ENCODE peak calls at places on chromosome 16, in seven cellular contexts. V is mucosa of descending colon, I is BE2C, H is WTC11, J is bronchial epithelial cell, S is sigmoid colon, B is GM06990. Y is an unnamed sample.

GRCh38 chr16:75256871-75257343 is 5.5 kb upstream of the BCAR1 start:
- DNase-seq in J (no peak), S (peak), B (no peak), H (peak), V (no peak), I (peak), Y (no peak)

GRCh38 chr16:87740909-87741424 is 24.8 kb downstream of the KLHDC4 start:
- DNase-seq in B (no peak), V (no peak), J (no peak), I (no peak), H (no peak), S (no peak), Y (no peak)

GRCh38 chr16:88088161-88088581 is 136.9 kb downstream of the BANP start:
- DNase-seq in V (peak), J (no peak), B (no peak), H (no peak), I (no peak), S (peak), Y (no peak)

GRCh38 chr16:79211581-79211980 is 389.0 kb downstream of the MAF start:
- DNase-seq in B (no peak), S (no peak), V (no peak), I (no peak), J (no peak), H (no peak), Y (no peak)

GRCh38 chr16:22327446-22327775 is 30.2 kb downstream of the POLR3E start:
- DNase-seq in V (no peak), J (no peak), H (no peak), B (no peak), I (no peak), S (no peak), Y (no peak)

GRCh38 chr16:11658896-11659708 is 9.2 kb upstream of the SNN start:
- DNase-seq in I (no peak), V (no peak), B (no peak), H (no peak), J (peak), S (no peak), Y (no peak)

GRCh38 chr16:84509032-84509950 is 4.8 kb upstream of the MEAK7 start:
- DNase-seq in V (no peak), S (peak), I (no peak), J (no peak), H (peak), B (no peak), Y (no peak)

GRCh38 chr16:19346335-19346922 is 60.9 kb downstream of the CLEC19A start:
- DNase-seq in J (no peak), V (no peak), I (no peak), B (no peak), H (no peak), S (no peak), Y (no peak)

GRCh38 chr16:3112058-3112880 is at the start of gene ZNF205:
- DNase-seq in S (peak), J (peak), I (peak), V (peak), B (no peak), H (peak), Y (no peak)

GRCh38 chr16:31455601-31456314 is 3.5 kb upstream of the ARMC5 start:
- DNase-seq in J (no peak), H (peak), V (no peak), B (no peak), I (peak), S (peak), Y (no peak)

GRCh38 chr16:13426279-13426678 is 493.7 kb upstream of the ERCC4 start:
- DNase-seq in S (no peak), J (no peak), V (no peak), H (peak), I (no peak), B (no peak), Y (no peak)

GRCh38 chr16:62190426-62190825 is 154.2 kb upstream of the CDH8 start:
- DNase-seq in B (no peak), I (no peak), H (no peak), V (no peak), J (peak), S (no peak), Y (no peak)

GRCh38 chr16:1781758-1782407 is 488 bp downstream of the SPSB3 start:
- DNase-seq in I (peak), S (no peak), H (peak), J (peak), V (no peak), B (peak), Y (no peak)

GRCh38 chr16:70438325-70438982 is 446 bp downstream of the ST3GAL2 start:
- DNase-seq in I (peak), V (peak), S (no peak), B (no peak), H (peak), J (no peak), Y (no peak)

GRCh38 chr16:85005278-85006069 is 5.9 kb downstream of the ZDHHC7 start:
- DNase-seq in J (peak), V (peak), H (no peak), B (no peak), I (no peak), S (peak), Y (no peak)

GRCh38 chr16:80816372-80816771 is 12.0 kb upstream of the CDYL2 start:
- DNase-seq in B (no peak), H (no peak), S (no peak), J (no peak), I (no peak), V (no peak), Y (no peak)

GRCh38 chr16:11497851-11498289 is 88.8 kb downstream of the LITAF start:
- DNase-seq in V (no peak), S (no peak), I (no peak), H (no peak), J (peak), B (no peak), Y (no peak)

GRCh38 chr16:16162591-16162990 is 60.7 kb downstream of the ABCC6 start:
- DNase-seq in B (no peak), H (no peak), J (no peak), S (no peak), V (no peak), I (no peak), Y (no peak)

GRCh38 chr16:84329016-84329415 is 34.3 kb downstream of the WFDC1 start:
- DNase-seq in V (no peak), B (no peak), I (no peak), H (no peak), J (no peak), S (peak), Y (no peak)

GRCh38 chr16:29745853-29746345 is at the start of gene C16orf54:
- DNase-seq in I (no peak), H (no peak), S (peak), B (peak), V (peak), J (no peak), Y (peak)

GRCh38 chr16:22278841-22279240 is 18.4 kb upstream of the POLR3E start:
- DNase-seq in J (no peak), I (no peak), H (peak), B (no peak), S (no peak), V (no peak), Y (no peak)

GRCh38 chr16:48526058-48526957 is 83.7 kb downstream of the N4BP1 start:
- DNase-seq in V (peak), B (no peak), J (peak), I (no peak), H (peak), S (peak), Y (no peak)

GRCh38 chr16:56207421-56207820 is 16.1 kb downstream of the GNAO1 start:
- DNase-seq in B (no peak), I (no peak), V (no peak), J (no peak), S (no peak), H (no peak), Y (no peak)

GRCh38 chr16:2086812-2087425 is 39.1 kb downstream of the TSC2 start:
- DNase-seq in I (no peak), B (no peak), J (no peak), V (no peak), H (no peak), S (no peak), Y (no peak)

GRCh38 chr16:30183961-30184429 is 593 bp downstream of the CORO1A start:
- DNase-seq in B (peak), I (no peak), J (no peak), S (peak), H (no peak), V (peak), Y (peak)

GRCh38 chr16:88461291-88462269 is 8.5 kb downstream of the ZFPM1 start:
- DNase-seq in I (no peak), B (no peak), V (no peak), J (no peak), H (peak), S (no peak), Y (no peak)

GRCh38 chr16:10629592-10629963 is 49.2 kb upstream of the EMP2 start:
- DNase-seq in H (peak), V (peak), I (no peak), J (no peak), S (no peak), B (no peak), Y (no peak)

GRCh38 chr16:89431158-89431584 is 59.2 kb downstream of the ANKRD11 start:
- DNase-seq in S (peak), H (no peak), V (peak), I (no peak), J (peak), B (no peak), Y (no peak)

GRCh38 chr16:68921654-68922053 is 78.3 kb downstream of the TANGO6 start:
- DNase-seq in H (no peak), I (no peak), J (peak), S (no peak), B (no peak), V (no peak), Y (no peak)

GRCh38 chr16:2226245-2226793 is 2.9 kb downstream of the E4F1 start:
- DNase-seq in S (no peak), V (peak), B (no peak), J (no peak), I (no peak), H (no peak), Y (no peak)

GRCh38 chr16:50103764-50104163 is 38.0 kb downstream of the HEATR3 start:
- DNase-seq in H (no peak), B (no peak), I (no peak), J (peak), S (no peak), V (no peak), Y (no peak)

GRCh38 chr16:12016166-12016947 is 39.8 kb downstream of the SNX29 start:
- DNase-seq in S (no peak), V (no peak), H (no peak), I (no peak), B (no peak), J (peak), Y (no peak)

GRCh38 chr16:29805232-29806095 is 865 bp upstream of the MAZ start:
- DNase-seq in I (peak), H (peak), S (peak), B (peak), J (peak), V (peak), Y (peak)

GRCh38 chr16:71479420-71479819 is 9.7 kb downstream of the ZNF19 start:
- DNase-seq in J (peak), I (peak), B (no peak), H (peak), V (peak), S (no peak), Y (no peak)

GRCh38 chr16:55515110-55515509 is 6.2 kb downstream of the LPCAT2 start:
- DNase-seq in H (no peak), S (no peak), B (no peak), J (peak), V (no peak), I (no peak), Y (no peak)

GRCh38 chr16:4733211-4733742 is 794 bp downstream of the ANKS3 start:
- DNase-seq in I (no peak), V (no peak), B (no peak), J (no peak), S (no peak), H (no peak), Y (no peak)

DNA sequence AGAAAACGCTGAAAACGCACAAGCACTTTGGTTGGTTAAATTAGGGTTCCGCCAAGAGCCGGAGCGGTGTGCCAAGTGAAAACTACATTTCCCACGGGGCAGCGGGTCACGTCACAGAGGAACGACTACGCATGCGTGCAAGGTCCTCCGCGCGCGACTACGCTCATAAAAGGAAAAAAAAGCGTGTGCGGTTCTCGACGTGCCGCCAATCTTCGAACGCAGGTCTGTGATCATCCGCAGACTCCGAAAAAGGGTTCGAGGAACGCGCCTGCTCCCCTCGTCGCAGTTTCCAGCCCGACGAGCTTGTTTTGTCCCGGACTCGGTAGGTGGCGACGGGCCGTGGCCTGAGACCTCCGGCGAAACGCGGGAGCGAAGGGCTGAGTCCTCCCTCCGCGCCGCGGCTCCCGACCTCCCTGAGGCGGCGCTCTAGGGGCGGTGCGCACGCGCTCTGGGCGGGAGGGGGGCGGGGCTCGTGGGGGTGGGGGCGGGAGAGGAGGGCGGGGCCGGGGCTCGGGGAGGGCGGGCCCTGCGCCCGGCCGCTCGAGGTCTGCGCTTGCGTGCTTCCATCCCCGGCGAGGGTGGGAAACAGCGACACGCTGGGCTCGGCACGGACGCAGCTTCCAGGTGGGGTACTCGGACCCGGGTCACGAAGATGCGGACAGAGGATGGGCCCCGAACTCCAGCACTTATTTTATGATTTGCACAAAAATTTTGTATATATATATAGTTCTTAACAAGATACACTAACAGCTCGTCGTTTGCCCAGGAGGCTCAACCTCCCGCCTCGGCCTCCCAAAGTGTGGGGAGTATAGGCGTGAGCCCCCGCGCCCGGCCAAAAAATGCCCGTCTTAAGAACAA is at the start of gene SGF29:
- DNase-seq in J (peak), S (peak), I (peak), B (peak), H (peak), V (peak), Y (peak)
- TF ChIP-seq CTCF in J (peak), S (peak), I (peak), B (peak), H (no peak), V (peak), Y (no peak)

GRCh38 chr16:57608462-57609113 is 19.8 kb upstream of the ADGRG1 start:
- DNase-seq in B (no peak), J (no peak), S (peak), I (no peak), V (no peak), H (no peak), Y (no peak)

GRCh38 chr16:57610611-57611010 is 17.8 kb upstream of the ADGRG1 start:
- DNase-seq in V (no peak), J (no peak), S (peak), I (no peak), B (no peak), H (no peak), Y (peak)

GRCh38 chr16:57611184-57611583 is 17.2 kb upstream of the ADGRG1 start:
- DNase-seq in B (no peak), I (no peak), J (peak), V (no peak), H (no peak), S (no peak), Y (no peak)

GRCh38 chr16:57607676-57608461 is 20.6 kb upstream of the ADGRG1 start:
- DNase-seq in I (no peak), V (no peak), J (no peak), S (peak), H (no peak), B (no peak), Y (no peak)

GRCh38 chr16:57609541-57610401 is 18.7 kb upstream of the ADGRG1 start:
- DNase-seq in H (no peak), J (no peak), S (peak), V (peak), B (peak), I (no peak), Y (no peak)
- TF ChIP-seq CTCF in H (no peak), J (peak), S (no peak), V (no peak), B (peak), I (peak), Y (no peak)

GRCh38 chr16:27352026-27352425 is 38.3 kb downstream of the IL4R start:
- DNase-seq in H (no peak), I (no peak), S (no peak), B (no peak), J (no peak), V (no peak), Y (no peak)

GRCh38 chr16:27353853-27354252 is 40.1 kb downstream of the IL4R start:
- DNase-seq in I (peak), V (no peak), J (no peak), B (no peak), S (no peak), H (no peak), Y (no peak)

GRCh38 chr16:27359051-27359450 is 42.9 kb upstream of the IL21R start:
- DNase-seq in H (no peak), J (no peak), S (no peak), V (no peak), I (no peak), B (no peak), Y (no peak)

GRCh38 chr16:27356794-27357193 is 43.0 kb downstream of the IL4R start:
- DNase-seq in H (no peak), B (no peak), I (no peak), S (no peak), J (no peak), V (no peak), Y (no peak)

DNA sequence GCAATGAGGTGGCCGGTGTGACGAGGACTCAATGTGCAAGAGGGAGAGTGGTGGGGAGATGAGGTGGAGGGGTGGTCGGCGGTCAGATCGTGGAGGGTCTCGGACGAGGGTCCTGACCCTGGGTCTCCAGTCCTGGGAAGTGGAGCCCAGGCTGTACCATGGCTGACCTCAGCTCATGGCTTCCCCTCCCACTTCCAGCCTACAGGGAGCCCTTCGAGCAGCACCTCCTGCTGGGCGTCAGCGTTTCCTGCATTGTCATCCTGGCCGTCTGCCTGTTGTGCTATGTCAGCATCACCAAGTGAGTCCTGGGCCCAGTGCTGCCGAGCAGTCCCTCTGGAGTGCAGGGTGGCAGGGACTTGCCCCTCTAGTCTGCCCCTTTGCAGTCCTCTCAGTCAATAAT is 41.8 kb downstream of the IL4R start:
- DNase-seq in V (peak), S (peak), I (no peak), B (no peak), H (peak), J (peak), Y (no peak)
- TF ChIP-seq CTCF in V (no peak), S (peak), I (no peak), B (peak), H (no peak), J (peak), Y (no peak)

DNA sequence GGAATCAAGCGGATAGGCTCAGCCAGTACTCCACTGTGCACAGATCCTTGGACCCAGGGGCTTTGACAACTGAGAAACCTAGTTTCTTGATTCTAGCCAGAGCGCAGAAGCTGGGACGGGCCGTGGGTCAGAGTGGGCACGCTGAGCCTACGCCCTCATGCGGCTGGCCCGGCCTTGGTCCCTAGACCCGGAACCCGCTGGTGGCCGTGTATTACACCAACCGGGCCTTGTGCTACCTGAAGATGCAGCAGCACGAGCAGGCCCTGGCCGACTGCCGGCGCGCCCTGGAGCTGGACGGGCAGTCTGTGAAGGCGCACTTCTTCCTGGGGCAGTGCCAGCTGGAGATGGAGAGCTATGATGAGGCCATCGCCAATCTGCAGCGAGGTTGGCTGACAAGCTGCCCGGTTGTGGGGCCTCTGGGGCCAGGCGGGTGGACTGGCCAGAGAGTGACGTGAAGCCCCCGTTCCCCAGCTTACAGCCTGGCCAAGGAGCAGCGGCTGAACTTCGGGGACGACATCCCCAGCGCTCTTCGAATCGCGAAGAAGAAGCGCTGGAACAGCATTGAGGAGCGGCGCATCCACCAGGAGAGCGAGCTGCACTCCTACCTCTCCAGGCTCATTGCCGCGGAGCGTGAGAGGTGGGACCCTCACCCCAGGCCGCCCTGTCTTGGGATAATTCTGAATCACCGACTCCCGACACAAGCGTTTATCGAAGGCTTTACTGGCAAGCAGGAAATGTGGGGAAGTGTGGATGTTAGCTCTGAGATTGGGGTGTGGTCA is 946 bp downstream of the STUB1 start:
- DNase-seq in I (peak), B (no peak), V (peak), S (no peak), J (peak), H (no peak), Y (no peak)
- TF ChIP-seq CTCF in I (peak), B (peak), V (no peak), S (no peak), J (peak), H (no peak), Y (no peak)

DNA sequence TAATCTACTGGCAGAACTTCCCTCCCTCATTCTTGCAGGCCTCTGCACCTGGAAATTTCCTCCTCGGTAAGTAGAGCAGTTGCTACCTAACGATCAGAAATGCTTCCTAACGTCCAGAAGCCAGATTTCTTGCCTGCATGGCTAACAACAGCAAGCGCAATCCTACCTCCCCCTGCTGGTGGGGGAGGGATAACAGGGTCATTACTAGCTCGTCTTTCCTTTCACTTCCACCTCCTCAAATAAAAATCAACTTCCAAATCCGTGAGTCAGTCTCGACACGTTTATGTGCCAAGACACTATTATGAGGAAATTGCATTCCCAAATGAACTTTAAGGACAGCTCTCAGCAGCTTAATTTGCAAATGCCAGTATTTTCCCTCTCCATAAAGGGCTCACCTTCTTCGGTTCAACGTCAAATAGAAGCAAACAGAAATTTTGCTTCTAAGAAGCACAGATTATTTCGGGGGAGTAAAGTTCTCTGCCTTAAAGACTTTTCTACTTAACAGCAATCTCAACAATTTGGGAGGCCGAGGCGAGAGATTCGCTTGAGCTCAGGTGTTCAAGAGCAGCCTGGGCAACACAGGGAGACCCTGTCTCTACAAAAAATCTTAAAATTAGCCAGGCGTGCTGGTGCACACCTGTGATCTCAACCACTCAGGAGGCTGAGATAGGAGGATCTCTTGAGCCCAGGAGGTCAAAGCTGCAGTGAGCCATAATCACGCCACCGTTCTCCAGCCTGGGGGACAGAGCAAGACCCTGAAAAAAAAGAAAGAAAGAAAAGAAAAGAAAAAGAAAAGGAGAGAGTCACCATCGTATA is 188.6 kb upstream of the PSMD7 start:
- DNase-seq in J (peak), I (peak), V (peak), S (no peak), B (no peak), H (peak), Y (no peak)
- TF ChIP-seq CTCF in J (peak), I (peak), V (peak), S (peak), B (peak), H (peak), Y (no peak)

Y was measured in activated B cell treated with CpG ODN at 0.5 μM for 24 hours.